ENCODE peak calls at places on chromosomes 12 and 14, in four cellular contexts. Z is aorta; T is A549; O is naive thymus-derived CD4-positive, alpha-beta T cell. K is an unnamed sample. For H3K9me3, the result is how much of the 10 kb centered on the place peaks cover.

GRCh38 chr14:88323086-88323519 is at the start of gene KCNK10:
- DNase-seq in Z (no peak), T (no peak), O (no peak), K (no peak)

GRCh38 chr14:65880507-65880906 is 468.0 kb downstream of the FUT8 start:
- DNase-seq in Z (no peak), O (no peak), T (no peak), K (no peak)

GRCh38 chr12:47779943-47780504 is 7.0 kb downstream of the SLC48A1 start:
- DNase-seq in T (no peak), O (no peak), Z (no peak), K (no peak)

GRCh38 chr14:39419272-39419671 is 13.0 kb downstream of the FBXO33 start:
- DNase-seq in Z (no peak), O (no peak), T (no peak), K (no peak)

GRCh38 chr14:71597955-71598659 is 334.1 kb upstream of the RGS6 start:
- DNase-seq in O (no peak), T (no peak), Z (no peak), K (no peak)

GRCh38 chr12:24363177-24363754 is 413.8 kb upstream of the SOX5 start:
- DNase-seq in O (no peak), T (no peak), Z (no peak), K (no peak)

GRCh38 chr14:39102265-39102968 is 618 bp downstream of the SEC23A start:
- DNase-seq in Z (no peak), T (peak), O (peak), K (no peak)

GRCh38 chr12:14810953-14811483 is 3.0 kb downstream of the SMCO3 start:
- DNase-seq in T (peak), Z (no peak), O (no peak), K (peak)

GRCh38 chr14:24366375-24366663 is 1.7 kb upstream of the NFATC4 start:
- DNase-seq in O (peak), T (no peak), Z (no peak), K (no peak)

GRCh38 chr14:79299162-79299561 is 912.1 kb downstream of the DIO2 start:
- DNase-seq in O (no peak), Z (no peak), T (no peak), K (no peak)

GRCh38 chr14:62947291-62947690 is 98.0 kb downstream of the KCNH5 start:
- DNase-seq in Z (no peak), T (no peak), O (no peak), K (no peak)

GRCh38 chr12:27057543-27057942 is 24.8 kb downstream of the C12orf71 start:
- DNase-seq in Z (no peak), O (no peak), T (no peak), K (no peak)

GRCh38 chr14:36941783-36942521 is 230.5 kb downstream of the SLC25A21 start:
- DNase-seq in T (peak), Z (peak), O (peak), K (peak)

GRCh38 chr12:63846249-63846967 is 1.9 kb downstream of the SRGAP1 start:
- DNase-seq in O (no peak), Z (no peak), T (no peak), K (peak)

GRCh38 chr14:68790656-68791077 is 2.2 kb downstream of the ZFP36L1 start:
- DNase-seq in O (peak), T (no peak), Z (no peak), K (peak)

GRCh38 chr12:30796508-30796780 is 41.7 kb upstream of the CAPRIN2 start:
- DNase-seq in Z (peak), T (peak), O (no peak), K (no peak)

GRCh38 chr12:89084751-89085150 is 267.6 kb downstream of the DUSP6 start:
- DNase-seq in Z (no peak), O (no peak), T (no peak), K (no peak)

GRCh38 chr12:50442178-50442908 is 41.7 kb downstream of the LARP4 start:
- DNase-seq in T (no peak), O (no peak), Z (no peak), K (no peak)

GRCh38 chr14:77120771-77121743 is 20.5 kb downstream of the ZDHHC22 start:
- DNase-seq in Z (no peak), T (no peak), O (peak), K (peak)

GRCh38 chr12:70853326-70853725 is 67.2 kb downstream of the PTPRR start:
- DNase-seq in T (no peak), Z (no peak), O (no peak), K (no peak)

GRCh38 chr12:24750263-24750662 is 198.6 kb downstream of the BCAT1 start:
- DNase-seq in O (no peak), Z (no peak), T (no peak), K (no peak)

GRCh38 chr12:87756111-87756510 is 273.1 kb downstream of the C12orf50 start:
- DNase-seq in T (peak), O (no peak), Z (no peak), K (no peak)

GRCh38 chr12:101685121-101685520 is 12.3 kb upstream of the CHPT1 start:
- DNase-seq in T (no peak), Z (no peak), O (no peak), K (no peak)

GRCh38 chr14:48568252-48568651 is 892.8 kb upstream of the MDGA2 start:
- DNase-seq in Z (no peak), O (no peak), T (no peak), K (no peak)

GRCh38 chr12:452667-453210 is 7.0 kb upstream of the B4GALNT3 start:
- DNase-seq in O (peak), Z (peak), T (no peak), K (no peak)

GRCh38 chr12:117583092-117583491 is 221.7 kb upstream of the NOS1 start:
- DNase-seq in Z (no peak), T (no peak), O (no peak), K (no peak)

GRCh38 chr14:100346306-100347091 is 23.4 kb downstream of the SLC25A47 start:
- DNase-seq in T (no peak), O (no peak), Z (no peak), K (no peak)

GRCh38 chr12:41213107-41213506 is 25.0 kb downstream of the PDZRN4 start:
- DNase-seq in O (no peak), T (no peak), Z (no peak), K (no peak)

GRCh38 chr14:53954551-53955233 is 1.9 kb downstream of the BMP4 start:
- DNase-seq in O (no peak), T (no peak), Z (peak), K (peak)

GRCh38 chr14:74618078-74618952 is 6.3 kb upstream of the LTBP2 start:
- DNase-seq in T (peak), Z (no peak), O (peak), K (peak)

GRCh38 chr12:48851883-48852733 is at the start of gene DDX23:
- DNase-seq in Z (peak), O (peak), T (peak), K (peak)

GRCh38 chr14:96752594-96752993 is 44.6 kb upstream of the VRK1 start:
- DNase-seq in O (no peak), T (no peak), Z (no peak), K (no peak)

GRCh38 chr14:74858022-74858421 is 17.9 kb downstream of the PROX2 start:
- DNase-seq in T (no peak), Z (no peak), O (no peak), K (no peak)

GRCh38 chr12:92065018-92065499 is 80.6 kb downstream of the BTG1 start:
- DNase-seq in O (no peak), T (peak), Z (no peak), K (no peak)

GRCh38 chr14:74620497-74620921 is 8.5 kb upstream of the LTBP2 start:
- DNase-seq in O (no peak), Z (no peak), T (peak), K (peak)

GRCh38 chr14:94521375-94522114 is 12.3 kb upstream of the SERPINA12 start:
- DNase-seq in T (no peak), O (no peak), Z (no peak), K (peak)

GRCh38 chr14:78982551-78982950 is 812.4 kb downstream of the NRXN3 start:
- DNase-seq in Z (no peak), T (no peak), O (no peak), K (no peak)

GRCh38 chr14:93527076-93527692 is 96.4 kb downstream of the UNC79 start:
- DNase-seq in T (no peak), Z (no peak), O (no peak), K (no peak)

GRCh38 chr12:68809190-68810026 is 1.4 kb downstream of the MDM2 start:
- DNase-seq in T (peak), Z (no peak), O (no peak), K (no peak)

DNA sequence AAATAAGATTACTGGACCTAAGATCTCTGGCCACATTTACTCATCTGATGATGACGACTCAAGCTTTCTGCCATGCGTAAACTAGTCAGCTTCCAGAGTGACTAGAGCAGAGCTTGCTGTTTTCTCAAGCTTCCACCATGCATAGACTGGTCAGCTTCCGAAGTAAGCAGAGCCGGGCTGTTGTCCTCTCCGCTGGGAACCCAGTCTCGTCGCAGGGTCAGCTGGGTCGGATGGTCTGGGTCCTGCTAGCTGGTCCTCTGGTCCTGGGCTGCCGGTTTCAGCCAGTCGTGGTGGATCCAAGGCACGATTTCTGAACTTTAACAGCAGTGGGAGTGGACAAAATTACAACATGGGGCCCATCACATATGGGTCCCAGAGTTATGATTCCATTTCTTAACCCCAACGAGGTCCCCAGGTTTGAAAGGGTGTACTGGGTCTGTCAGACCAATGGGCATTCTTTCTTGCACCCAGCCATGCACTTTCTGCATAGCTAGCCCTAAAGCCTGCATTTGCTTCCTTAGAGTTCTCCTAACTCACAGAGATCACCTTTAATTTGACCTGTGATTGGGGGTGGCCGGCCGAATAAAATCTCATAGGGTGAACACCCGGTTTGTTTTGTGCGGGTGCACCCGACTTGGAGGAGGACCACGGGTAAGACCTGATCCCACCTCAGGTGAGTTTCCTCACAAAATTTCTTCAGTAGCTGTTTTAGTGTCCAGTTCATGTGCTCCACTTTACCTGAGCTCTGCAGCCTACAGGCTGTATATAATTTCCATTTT is 1312.8 kb downstream of the TMEM121 start:
- DNase-seq in O (no peak), Z (no peak), T (no peak), K (no peak)
- H3K9me3 ChIP-seq in O (under half), Z (under half), T (under half), K (half or more)

DNA sequence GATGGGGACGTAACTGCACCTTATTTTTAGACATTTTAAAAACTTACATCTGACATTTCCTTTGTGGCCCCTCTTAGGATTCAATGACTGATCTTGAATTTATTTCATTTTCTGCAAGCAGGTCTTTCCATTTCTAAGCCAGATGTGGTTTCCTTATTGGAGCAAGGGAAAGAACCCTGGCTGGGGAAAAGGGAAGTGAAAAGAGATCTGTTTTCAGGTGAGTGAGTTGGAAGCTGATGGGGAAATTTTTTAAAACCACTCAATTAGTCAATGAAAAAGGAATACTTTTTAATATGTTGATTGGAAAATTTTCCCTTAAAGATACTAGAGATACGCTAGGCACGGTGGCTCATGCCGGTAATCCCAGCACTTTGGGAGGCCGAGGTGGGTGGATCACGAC is 2.6 kb downstream of the ZNF140 start:
- DNase-seq in O (no peak), T (no peak), Z (no peak), K (no peak)
- H3K9me3 ChIP-seq in O (half or more), T (half or more), Z (under half), K (half or more)

GRCh38 chr12:133145981-133146380 is 15.6 kb downstream of the ZNF10 start:
- DNase-seq in T (no peak), O (no peak), Z (no peak), K (no peak)
- H3K9me3 ChIP-seq in T (half or more), O (half or more), Z (under half), K (half or more)

GRCh38 chr12:21330682-21331253 is 3.9 kb downstream of the SLCO1A2 start:
- DNase-seq in Z (no peak), O (no peak), T (no peak), K (no peak)
- H3K9me3 ChIP-seq in Z (under half), O (under half), T (under half), K (half or more)

DNA sequence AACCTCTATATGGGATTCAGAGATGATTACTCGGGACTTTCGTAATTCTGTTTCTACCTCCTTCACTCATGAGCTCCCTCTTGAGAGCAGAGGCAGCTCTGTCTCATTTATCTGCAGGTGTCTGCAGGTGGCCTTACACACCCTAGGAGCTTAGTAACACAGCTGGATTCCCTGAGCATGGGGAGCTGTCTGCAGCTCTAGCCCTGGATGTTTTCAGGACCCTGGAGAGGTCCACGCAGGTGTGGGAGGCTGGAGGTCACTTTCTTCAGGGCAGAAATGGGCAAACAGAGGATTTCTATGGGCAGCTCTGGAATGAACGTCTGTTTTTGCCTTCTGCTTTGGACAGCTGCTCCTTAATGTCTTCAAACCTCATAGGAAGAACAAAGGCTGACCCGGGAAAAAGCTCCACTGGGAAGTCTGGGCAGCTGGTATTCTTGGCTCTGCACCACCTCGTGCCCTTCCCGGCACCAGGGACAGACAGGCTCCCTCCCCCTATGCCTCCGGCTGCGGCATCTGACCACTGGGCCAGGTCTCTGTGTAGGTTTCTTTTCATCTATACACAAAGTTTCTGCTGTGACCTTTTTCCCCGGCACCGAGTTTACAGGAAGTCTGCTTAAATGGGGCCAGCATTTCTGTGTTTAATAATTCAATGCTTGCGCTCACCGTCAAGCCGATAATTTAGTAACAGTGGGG is 320.3 kb upstream of the SFSWAP start:
- DNase-seq in O (no peak), Z (no peak), T (peak), K (peak)
- H3K9me3 ChIP-seq in O (under half), Z (under half), T (under half), K (under half)

GRCh38 chr12:123828871-123829547 is 66.9 kb downstream of the DNAH10 start:
- DNase-seq in O (no peak), T (no peak), Z (no peak), K (no peak)

GRCh38 chr12:123829561-123829960 is 67.5 kb downstream of the DNAH10 start:
- DNase-seq in T (no peak), Z (no peak), O (no peak), K (no peak)

GRCh38 chr12:123828120-123828519 is 66.0 kb downstream of the DNAH10 start:
- DNase-seq in Z (no peak), T (no peak), O (no peak), K (no peak)

GRCh38 chr12:123832052-123832451 is 70.0 kb downstream of the DNAH10 start:
- DNase-seq in O (no peak), Z (no peak), T (no peak), K (no peak)

DNA sequence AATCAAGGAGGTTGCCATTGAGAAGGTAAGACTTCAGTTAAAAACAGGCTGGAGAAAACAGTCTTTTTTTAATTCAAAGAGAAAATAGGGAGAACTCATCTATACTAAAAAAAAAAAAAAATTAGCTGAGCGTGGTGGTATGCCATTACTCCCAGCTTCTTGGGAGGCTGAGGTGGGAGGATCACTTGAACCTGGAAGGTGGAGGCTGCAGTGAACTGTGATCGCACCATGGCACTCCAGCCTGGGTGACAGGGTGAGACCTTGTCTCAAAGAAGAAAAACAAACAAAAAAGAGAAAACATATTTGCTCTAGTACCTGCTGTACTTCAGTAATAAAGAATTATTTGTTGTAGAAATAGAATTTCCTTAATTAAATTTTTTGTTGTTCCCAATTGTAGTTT is 68.6 kb downstream of the DNAH10 start:
- DNase-seq in Z (no peak), T (no peak), O (no peak), K (no peak)
- H3K9me3 ChIP-seq in Z (under half), T (under half), O (under half), K (under half)

DNA sequence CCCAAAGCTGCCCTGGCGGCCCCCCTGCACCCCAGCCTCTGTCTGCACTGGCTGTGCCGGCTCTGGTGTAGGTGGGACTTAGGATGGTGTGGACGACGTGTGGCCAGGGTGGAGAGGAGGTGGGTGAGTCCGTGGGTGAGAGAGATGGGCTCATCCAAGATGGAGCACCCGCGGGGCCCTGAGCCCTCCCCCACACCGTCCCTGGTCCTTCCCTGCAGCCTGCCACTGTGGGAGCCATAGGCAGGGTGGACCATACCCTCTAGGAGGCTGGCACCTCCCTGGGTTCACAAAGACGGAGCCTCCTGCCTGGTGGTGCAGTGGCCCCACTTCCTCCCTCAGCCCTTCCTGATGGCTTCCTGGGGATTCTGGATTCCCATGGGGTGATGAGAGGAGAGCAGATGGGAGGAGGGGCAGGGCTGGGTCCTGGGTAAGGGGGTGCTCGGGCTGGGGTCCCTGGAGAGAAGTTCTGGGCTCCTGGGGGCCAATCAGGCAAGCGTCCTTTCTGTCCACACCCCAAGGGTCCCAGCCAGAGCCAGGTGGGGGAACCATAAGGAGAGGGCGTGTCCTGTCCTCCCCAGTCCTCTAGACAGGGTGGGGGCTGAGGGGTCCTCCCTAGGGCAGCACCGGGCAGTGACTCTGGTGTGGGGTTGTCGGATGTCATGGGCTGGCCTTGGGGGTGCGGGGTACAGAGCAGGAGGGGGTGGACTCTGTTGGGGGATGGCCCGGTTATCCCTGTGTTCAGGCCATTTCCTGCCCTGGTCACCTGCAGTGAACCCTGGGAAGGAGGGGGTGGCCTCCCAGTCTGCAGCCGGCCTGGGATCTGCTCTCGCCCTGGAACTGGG is 384.8 kb downstream of the TMEM121 start:
- DNase-seq in Z (peak), T (no peak), O (no peak), K (no peak)
- H3K9me3 ChIP-seq in Z (under half), T (under half), O (under half), K (under half)

DNA sequence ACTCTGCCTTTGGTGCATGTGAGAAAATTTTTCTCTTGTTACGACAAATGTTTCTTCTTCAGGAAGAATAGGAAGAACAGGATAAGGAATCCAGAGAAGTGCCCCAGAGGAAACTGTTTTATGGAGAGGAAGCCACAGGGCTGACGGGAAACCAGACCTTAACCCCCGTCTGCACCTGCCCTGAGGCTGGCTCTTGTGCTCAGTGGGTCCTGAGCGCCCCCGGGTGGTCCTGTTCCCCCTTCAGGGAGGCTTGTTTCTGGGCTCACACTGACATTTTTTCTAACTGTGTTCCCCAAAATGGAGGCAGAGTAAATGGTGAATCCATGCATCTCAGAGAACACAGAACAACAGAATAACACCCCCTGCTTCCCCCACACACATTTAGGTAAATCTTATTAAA is 691.8 kb downstream of the TMEM121 start:
- DNase-seq in T (no peak), O (no peak), Z (no peak), K (no peak)
- H3K9me3 ChIP-seq in T (under half), O (under half), Z (under half), K (half or more)